ENCODE peak calls at places on chromosomes 4 and X, in nine cellular contexts. F, U, T, V, K, O, R, I and Y are unnamed samples.
A peak's percentile ranks its signal among the peaks of the same experiment; 100 is the strongest.

GRCh38 chrX:28988246-28988645 is 401.0 kb downstream of the IL1RAPL1 start:
- DNase-seq in I (no peak), F (no peak), V (no peak), U (peak; percentile 63), K (no peak), R (no peak), O (no peak), T (no peak), Y (no peak)

GRCh38 chrX:118534716-118535493 is 39.3 kb downstream of the DOCK11 start:
- DNase-seq in I (no peak), K (no peak), T (no peak), R (no peak), U (peak; percentile 3), O (no peak), V (no peak), F (no peak), Y (peak; percentile 41)

GRCh38 chr4:93617596-93617995 is 211.0 kb upstream of the ATOH1 start:
- DNase-seq in U (no peak), V (no peak), T (no peak), R (no peak), I (no peak), K (no peak), O (no peak), F (no peak), Y (peak; percentile 33)

GRCh38 chrX:10568428-10568827 is 52.0 kb downstream of the MID1 start:
- DNase-seq in U (no peak), R (no peak), O (no peak), V (no peak), K (no peak), T (no peak), F (no peak), I (no peak), Y (no peak)

GRCh38 chrX:14939644-14940043 is 66.4 kb downstream of the MOSPD2 start:
- DNase-seq in I (no peak), T (no peak), R (no peak), K (no peak), V (no peak), F (no peak), O (no peak), U (no peak), Y (no peak)

GRCh38 chr4:23337292-23337691 is 552.6 kb downstream of the PPARGC1A start:
- DNase-seq in V (no peak), U (peak; percentile 14), I (no peak), T (no peak), O (no peak), R (peak; percentile 43), F (no peak), K (no peak), Y (no peak)

GRCh38 chrX:93585661-93586060 is 87.7 kb downstream of the NAP1L3 start:
- DNase-seq in F (no peak), R (no peak), V (no peak), T (peak; percentile 0), I (no peak), K (no peak), O (no peak), U (no peak), Y (no peak)

GRCh38 chr4:185374573-185374972 is 21.2 kb downstream of the LRP2BP start:
- DNase-seq in F (no peak), I (no peak), U (no peak), K (no peak), V (no peak), R (no peak), T (no peak), O (no peak), Y (no peak)

GRCh38 chrX:77595848-77596247 is 148.7 kb downstream of the FGF16 start:
- DNase-seq in R (no peak), F (no peak), T (peak; percentile 14), V (no peak), U (no peak), I (no peak), O (no peak), K (no peak), Y (no peak)

GRCh38 chr4:40719008-40719623 is 30.6 kb upstream of the NSUN7 start:
- DNase-seq in F (no peak), K (peak; percentile 3), I (no peak), R (peak; percentile 71), T (peak; percentile 68), V (no peak), O (no peak), U (peak; percentile 68), Y (peak; percentile 42)

GRCh38 chr4:5114911-5115310 is 63.6 kb downstream of the STK32B start:
- DNase-seq in V (no peak), T (peak; percentile 1), F (no peak), R (no peak), U (no peak), O (no peak), I (no peak), K (no peak), Y (no peak)

GRCh38 chr4:151806511-151806927 is 45.7 kb upstream of the GATB start:
- DNase-seq in T (peak; percentile 57), O (no peak), I (no peak), R (no peak), U (peak; percentile 84), F (peak; percentile 52), V (no peak), K (peak; percentile 87), Y (peak; percentile 47)

GRCh38 chr4:138204507-138204906 is 37.6 kb downstream of the SLC7A11 start:
- DNase-seq in I (no peak), F (no peak), V (no peak), U (no peak), K (no peak), O (no peak), R (no peak), T (no peak), Y (no peak)

GRCh38 chr4:107818301-107818910 is 6.3 kb upstream of the SGMS2 start:
- DNase-seq in K (peak; percentile 16), U (no peak), V (no peak), R (no peak), T (peak; percentile 25), O (no peak), F (no peak), I (no peak), Y (no peak)

GRCh38 chr4:84366111-84366510 is 133.0 kb downstream of the NKX6-1 start:
- DNase-seq in U (no peak), V (no peak), F (no peak), K (no peak), I (no peak), O (no peak), T (no peak), R (no peak), Y (no peak)

GRCh38 chrX:27444093-27444908 is 18.8 kb downstream of the PPP4R3C start:
- DNase-seq in T (peak; percentile 1), R (no peak), O (no peak), K (no peak), U (no peak), F (no peak), I (no peak), V (no peak), Y (no peak)

GRCh38 chr4:189143255-189143654 is 797.4 kb upstream of the FRG1 start:
- DNase-seq in I (no peak), R (no peak), F (peak; percentile 25), K (no peak), T (peak; percentile 33), O (no peak), V (no peak), U (no peak), Y (no peak)

GRCh38 chr4:48449151-48449550 is 34.0 kb upstream of the SLC10A4 start:
- DNase-seq in F (no peak), K (no peak), O (no peak), U (no peak), T (no peak), V (no peak), I (no peak), R (no peak), Y (no peak)

GRCh38 chr4:188780686-188781085 is 641.4 kb downstream of the TRIML1 start:
- DNase-seq in T (peak; percentile 17), K (no peak), O (no peak), U (no peak), F (no peak), I (no peak), R (no peak), V (no peak), Y (no peak)

GRCh38 chr4:139030614-139031235 is 15.1 kb downstream of the NOCT start:
- DNase-seq in V (peak; percentile 76), F (peak; percentile 72), I (peak; percentile 59), U (peak; percentile 87), R (peak; percentile 86), K (peak; percentile 68), T (peak; percentile 88), O (peak; percentile 69), Y (peak; percentile 46)

GRCh38 chr4:70915048-70915815 is 13.1 kb downstream of the MOB1B start:
- DNase-seq in O (no peak), F (no peak), K (no peak), I (no peak), R (no peak), V (no peak), U (no peak), T (peak; percentile 66), Y (no peak)

GRCh38 chrX:15158350-15158735 is 111.5 kb downstream of the ASB9 start:
- DNase-seq in K (no peak), I (no peak), T (no peak), R (no peak), F (no peak), V (no peak), U (no peak), O (no peak), Y (no peak)

GRCh38 chrX:38287669-38288068 is 39.6 kb downstream of the RPGR start:
- DNase-seq in T (no peak), K (no peak), I (no peak), R (no peak), V (no peak), O (no peak), F (no peak), U (no peak), Y (no peak)
- TF ChIP-seq CTCF in T (no peak), K (no peak), I (no peak), R (no peak), V (no peak), O (no peak), F (no peak), U (no peak), Y (no peak)

GRCh38 chr4:76374744-76375143 is 46.2 kb downstream of the CCDC158 start:
- DNase-seq in I (no peak), K (no peak), R (no peak), F (no peak), V (no peak), T (peak; percentile 18), O (no peak), U (no peak), Y (no peak)
- H3K4me3 ChIP-seq in I (no peak overlapping the region), K (no peak overlapping the region), R (no peak overlapping the region), F (no peak overlapping the region), V (no peak overlapping the region), T (no peak overlapping the region), O (no peak overlapping the region), U (no peak overlapping the region), Y (no peak overlapping the region)

DNA sequence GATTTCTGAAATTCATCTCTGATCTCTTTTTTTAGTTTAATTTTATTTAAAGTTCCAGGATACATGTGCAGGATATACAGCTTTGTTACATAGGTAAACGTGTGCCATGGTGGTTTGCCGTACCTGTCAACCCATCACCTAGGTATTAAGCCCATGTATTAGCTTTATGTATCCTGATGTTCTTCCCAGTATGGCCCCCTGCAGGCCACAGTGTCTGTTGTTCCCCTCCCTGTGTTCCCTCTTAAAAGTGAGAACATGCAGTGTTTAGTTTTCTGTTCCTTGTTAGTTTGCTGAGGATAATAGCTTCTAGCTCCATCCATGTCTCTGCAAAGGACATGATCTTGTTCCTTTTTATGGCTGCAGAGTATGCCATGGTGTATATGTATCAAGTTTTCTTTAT is 153.2 kb downstream of the RAPGEF2 start:
- DNase-seq in R (no peak), F (no peak), O (no peak), V (no peak), T (no peak), I (no peak), U (no peak), K (no peak), Y (no peak)
- TF ChIP-seq CTCF in R (no peak), F (no peak), O (no peak), V (no peak), T (peak; percentile 14), I (no peak), U (peak; percentile 4), K (no peak), Y (peak; percentile 15)

GRCh38 chr4:3703677-3704521 is 62.3 kb upstream of the ADRA2C start:
- DNase-seq in K (no peak), O (no peak), T (no peak), V (no peak), I (no peak), F (no peak), R (no peak), U (peak; percentile 38), Y (no peak)
- H3K4me3 ChIP-seq in K (no peak overlapping the region), O (no peak overlapping the region), T (no peak overlapping the region), V (no peak overlapping the region), I (no peak overlapping the region), F (no peak overlapping the region), R (no peak overlapping the region), U (no peak overlapping the region), Y (no peak overlapping the region)